ENCODE peak calls at places on chromosomes 4 and X, in nine cellular contexts. Y is Kasumi-1, S is testis, C is EL, W is cardiac muscle cell, P is T-cell, X is NCI-H1105, L is HT-29, G is NCI-H748 treated with DMSO at 0.1 percent for 48 hours. I is an unnamed sample.

GRCh38 chr4:138996090-138996489 is 19.5 kb upstream of the NOCT start:
- DNase-seq in W (no peak), X (no peak), C (no peak), Y (no peak), L (no peak), P (no peak), S (no peak), G (no peak), I (no peak)

GRCh38 chr4:135840781-135841180 is 1639.2 kb upstream of the PABPC4L start:
- DNase-seq in C (no peak), P (no peak), W (no peak), G (no peak), S (no peak), X (no peak), L (no peak), Y (no peak), I (no peak)

GRCh38 chr4:16337936-16338335 is 111.7 kb upstream of the TAPT1 start:
- DNase-seq in W (peak), Y (no peak), X (no peak), C (peak), L (no peak), S (no peak), G (no peak), P (no peak), I (no peak)

GRCh38 chr4:140252144-140252741 is 98.3 kb upstream of the MAML3 start:
- DNase-seq in L (peak), Y (peak), W (peak), G (no peak), S (peak), P (no peak), C (no peak), X (peak), I (no peak)

GRCh38 chr4:144174401-144175067 is 34.0 kb upstream of the GYPA start:
- DNase-seq in Y (peak), X (peak), W (peak), P (no peak), C (peak), G (peak), S (no peak), L (peak), I (no peak)

GRCh38 chr4:25908491-25908901 is 5.5 kb upstream of the SMIM20 start:
- DNase-seq in G (no peak), L (peak), Y (peak), P (no peak), S (no peak), C (peak), X (no peak), W (peak), I (no peak)

GRCh38 chr4:74357965-74358364 is 7.0 kb upstream of the EREG start:
- DNase-seq in P (no peak), C (no peak), X (no peak), G (no peak), Y (no peak), W (no peak), S (no peak), L (no peak), I (no peak)

GRCh38 chr4:148680884-148681283 is 238.7 kb upstream of the NR3C2 start:
- DNase-seq in X (no peak), G (no peak), Y (no peak), L (no peak), W (no peak), C (no peak), S (no peak), P (no peak), I (no peak)

GRCh38 chrX:66676990-66677389 is 38.1 kb upstream of the EDA2R start:
- DNase-seq in Y (no peak), W (peak), C (peak), G (no peak), X (no peak), S (no peak), P (no peak), L (no peak), I (no peak)

GRCh38 chr4:6749340-6750171 is 33.0 kb upstream of the KIAA0232 start:
- DNase-seq in C (peak), X (no peak), G (no peak), S (peak), L (peak), W (peak), Y (no peak), P (no peak), I (peak)

GRCh38 chr4:72909461-72909860 is 160.1 kb downstream of the COX18 start:
- DNase-seq in P (no peak), C (peak), Y (peak), L (peak), X (no peak), G (no peak), W (peak), S (peak), I (no peak)

GRCh38 chr4:171025323-171025722 is 787.9 kb upstream of the GALNTL6 start:
- DNase-seq in L (no peak), X (no peak), P (no peak), C (no peak), Y (peak), G (no peak), S (no peak), W (no peak), I (no peak)

GRCh38 chr4:109072595-109072994 is 229.9 kb downstream of the COL25A1 start:
- DNase-seq in X (no peak), C (peak), G (no peak), P (no peak), S (no peak), L (no peak), Y (peak), W (peak), I (no peak)

GRCh38 chr4:168674869-168675268 is 178.0 kb downstream of the PALLD start:
- DNase-seq in Y (no peak), P (no peak), S (no peak), L (no peak), X (no peak), W (no peak), G (no peak), C (no peak), I (no peak)

GRCh38 chr4:6782147-6782845 is at the start of gene KIAA0232:
- DNase-seq in W (peak), C (peak), S (peak), X (peak), P (peak), Y (peak), G (peak), L (peak), I (peak)

GRCh38 chr4:124253080-124253479 is 459.5 kb downstream of the ANKRD50 start:
- DNase-seq in L (no peak), G (peak), C (no peak), S (no peak), X (peak), Y (no peak), P (no peak), W (no peak), I (peak)

GRCh38 chrX:151153086-151153485 is 23.3 kb upstream of the GPR50 start:
- DNase-seq in C (peak), P (no peak), Y (no peak), L (peak), X (no peak), G (no peak), S (no peak), W (peak), I (no peak)

GRCh38 chrX:109926118-109926517 is 76.8 kb upstream of the TMEM164 start:
- DNase-seq in C (no peak), X (no peak), L (no peak), G (no peak), W (no peak), S (no peak), P (no peak), Y (no peak), I (no peak)

GRCh38 chr4:94621491-94622080 is 136.2 kb upstream of the BMPR1B start:
- DNase-seq in G (peak), W (peak), S (peak), X (no peak), C (peak), L (peak), Y (peak), P (no peak), I (no peak)

GRCh38 chrX:130245441-130245840 is 23.3 kb downstream of the ZNF280C start:
- DNase-seq in S (no peak), Y (no peak), L (no peak), P (no peak), W (peak), X (no peak), G (no peak), C (peak), I (no peak)

GRCh38 chrX:110588164-110588563 is 207.5 kb downstream of the CHRDL1 start:
- DNase-seq in P (no peak), G (no peak), Y (no peak), L (peak), S (no peak), C (no peak), W (no peak), X (no peak), I (no peak)

GRCh38 chr4:76272091-76272490 is 20.6 kb downstream of the FAM47E start:
- DNase-seq in P (no peak), S (no peak), L (no peak), X (no peak), Y (no peak), W (no peak), C (no peak), G (no peak), I (no peak)

GRCh38 chrX:16319929-16320328 is 152.6 kb downstream of the MAGEB17 start:
- DNase-seq in S (no peak), L (no peak), P (no peak), G (no peak), Y (no peak), X (no peak), W (no peak), C (peak), I (no peak)

GRCh38 chr4:121182296-121182695 is 18.2 kb upstream of the TNIP3 start:
- DNase-seq in C (peak), L (peak), Y (peak), P (no peak), W (peak), S (no peak), G (no peak), X (no peak), I (no peak)

GRCh38 chr4:109648997-109649575 is 54.2 kb downstream of the CASP6 start:
- DNase-seq in G (no peak), Y (no peak), X (no peak), L (no peak), P (no peak), C (no peak), W (no peak), S (no peak), I (no peak)

GRCh38 chr4:120561648-120562047 is 360.9 kb downstream of the PRDM5 start:
- DNase-seq in X (no peak), G (no peak), W (no peak), L (no peak), Y (no peak), P (no peak), C (no peak), S (no peak), I (no peak)

GRCh38 chr4:73608677-73609594 is 11.3 kb downstream of the RASSF6 start:
- DNase-seq in P (no peak), W (no peak), C (peak), Y (no peak), L (peak), X (peak), G (peak), S (no peak), I (no peak)

GRCh38 chrX:13747836-13748235 is 13.3 kb downstream of the OFD1 start:
- DNase-seq in X (no peak), C (peak), W (peak), G (peak), L (peak), Y (peak), P (peak), S (peak), I (no peak)

GRCh38 chr4:15551740-15552446 is 82.2 kb downstream of the CC2D2A start:
- DNase-seq in G (no peak), C (no peak), S (no peak), Y (no peak), W (no peak), P (no peak), L (peak), X (no peak), I (no peak)

GRCh38 chr4:180642732-180643131 is 1600.5 kb upstream of the TENM3 start:
- DNase-seq in P (no peak), G (no peak), W (no peak), X (no peak), L (no peak), C (no peak), Y (no peak), S (no peak), I (no peak)

GRCh38 chr4:137193564-137193963 is 338.7 kb downstream of the PCDH18 start:
- DNase-seq in S (no peak), P (no peak), C (no peak), G (no peak), L (no peak), W (no peak), X (no peak), Y (no peak), I (no peak)

GRCh38 chr4:187996502-187997177 is 1.1 kb downstream of the ZFP42 start:
- DNase-seq in L (no peak), W (peak), Y (no peak), G (no peak), P (no peak), X (no peak), S (no peak), C (no peak), I (peak)

GRCh38 chr4:65510976-65511375 is 159.3 kb downstream of the EPHA5 start:
- DNase-seq in W (peak), S (no peak), X (no peak), L (peak), C (peak), Y (no peak), P (no peak), G (no peak), I (no peak)